ENCODE peak calls at places on chromosomes 13 and 19, in five cellular contexts. L is posterior cingulate gyrus, W is upper lobe of right lung, V is right cardiac atrium, B is NCI-H146. U is an unnamed sample.

GRCh38 chr13:23445794-23446193 is 12.3 kb upstream of the SACS start:
- DNase-seq in L (no peak), B (no peak), W (no peak), V (no peak), U (no peak)

GRCh38 chr19:52138614-52139290 is 986 bp downstream of the ZNF616 start:
- DNase-seq in B (peak; percentile 81), W (no peak), L (peak; percentile 9), V (no peak), U (peak; percentile 28)

GRCh38 chr19:7130043-7130442 is 60.5 kb downstream of the ZNF557 start:
- DNase-seq in B (no peak), L (no peak), W (no peak), V (no peak), U (no peak)

GRCh38 chr19:49327878-49328544 is 3.0 kb upstream of the SLC6A16 start:
- DNase-seq in V (no peak), B (no peak), W (peak; percentile 13), L (no peak), U (peak; percentile 24)

GRCh38 chr19:10936661-10937084 is 8.1 kb downstream of the TIMM29 start:
- DNase-seq in B (peak; percentile 90), V (peak; percentile 40), W (no peak), L (no peak), U (peak; percentile 77)

GRCh38 chr19:5801796-5802616 is 2.9 kb upstream of the NRTN start:
- DNase-seq in V (no peak), B (peak; percentile 67), W (no peak), L (no peak), U (no peak)

GRCh38 chr19:41431426-41432386 is 4.5 kb upstream of the B3GNT8 start:
- DNase-seq in B (no peak), W (no peak), L (no peak), V (peak; percentile 80), U (no peak)

GRCh38 chr19:39046037-39046821 is 13.9 kb upstream of the FBXO27 start:
- DNase-seq in V (no peak), B (no peak), W (no peak), L (no peak), U (no peak)

GRCh38 chr13:39353988-39354387 is 249.0 kb downstream of the LHFPL6 start:
- DNase-seq in L (no peak), V (no peak), B (no peak), W (no peak), U (no peak)

GRCh38 chr19:5934779-5935472 is 20.9 kb downstream of the CAPS start:
- DNase-seq in B (no peak), V (peak; percentile 77), L (no peak), W (no peak), U (no peak)

GRCh38 chr13:94480672-94481145 is 1.2 kb upstream of the DCT start:
- DNase-seq in V (peak; percentile 58), L (no peak), W (no peak), B (no peak), U (no peak)

GRCh38 chr13:101916758-101917474 is 464.4 kb downstream of the ITGBL1 start:
- DNase-seq in L (no peak), V (peak; percentile 42), B (peak; percentile 63), W (no peak), U (no peak)

GRCh38 chr19:32178401-32178800 is 167.0 kb upstream of the ZNF507 start:
- DNase-seq in V (no peak), W (no peak), L (no peak), B (no peak), U (no peak)

U was measured in H4.